ENCODE peak calls at places on chromosomes 7 and 10, in eight cellular contexts. T is heart left ventricle, A is IMR-90, X is K562, G is tibial nerve, Y is A549, C is GM12878, S is uterus. R is an unnamed sample. For H3K4me1, the result is how much of the 10 kb centered on the place peaks cover.

GRCh38 chr7:70794962-70795361 is 337.0 kb upstream of the GALNT17 start:
- DNase-seq in T (no peak), A (no peak), X (no peak), G (no peak), Y (no peak), C (no peak), S (no peak), R (no peak)

GRCh38 chr10:82319558-82319957 is 444.6 kb downstream of the NRG3 start:
- DNase-seq in T (no peak), A (no peak), X (no peak), G (no peak), Y (no peak), C (no peak), S (no peak), R (no peak)

GRCh38 chr7:45646996-45647411 is 72.8 kb downstream of the ADCY1 start:
- DNase-seq in T (no peak), A (peak), X (no peak), G (no peak), Y (no peak), C (no peak), S (no peak), R (no peak)

GRCh38 chr10:52999258-52999657 is 226.7 kb upstream of the MBL2 start:
- DNase-seq in T (no peak), A (no peak), X (no peak), G (no peak), Y (no peak), C (no peak), S (no peak), R (no peak)

GRCh38 chr7:43212921-43213320 is 100.5 kb downstream of the HECW1 start:
- DNase-seq in T (no peak), A (no peak), X (no peak), G (no peak), Y (no peak), C (no peak), S (no peak), R (no peak)

GRCh38 chr10:20911626-20912025 is 14.5 kb upstream of the NEBL start:
- DNase-seq in T (no peak), A (no peak), X (no peak), G (no peak), Y (no peak), C (no peak), S (no peak), R (no peak)

GRCh38 chr7:132450188-132450587 is 126.1 kb downstream of the PLXNA4 start:
- DNase-seq in T (no peak), A (no peak), X (no peak), G (no peak), Y (no peak), C (no peak), S (no peak), R (no peak)

GRCh38 chr7:155753446-155753965 is 58.8 kb downstream of the SHH start:
- DNase-seq in T (no peak), A (no peak), X (no peak), G (no peak), Y (no peak), C (no peak), S (no peak), R (no peak)

GRCh38 chr10:25017247-25017590 is 807 bp downstream of the THNSL1 start:
- DNase-seq in T (peak), A (peak), X (peak), G (no peak), Y (peak), C (peak), S (no peak), R (no peak)

GRCh38 chr7:24456526-24457214 is 116.6 kb upstream of the PALS2 start:
- DNase-seq in T (no peak), A (no peak), X (no peak), G (no peak), Y (no peak), C (no peak), S (no peak), R (no peak)

GRCh38 chr10:19620867-19621266 is 195.4 kb upstream of the PLXDC2 start:
- DNase-seq in T (no peak), A (peak), X (no peak), G (no peak), Y (no peak), C (no peak), S (no peak), R (no peak)

GRCh38 chr10:109887272-109887671 is 36.0 kb downstream of the XPNPEP1 start:
- DNase-seq in T (no peak), A (peak), X (no peak), G (no peak), Y (no peak), C (no peak), S (no peak), R (no peak)

GRCh38 chr10:128751284-128751683 is 625.1 kb upstream of the MKI67 start:
- DNase-seq in T (no peak), A (no peak), X (no peak), G (no peak), Y (no peak), C (no peak), S (no peak), R (no peak)

GRCh38 chr10:133393401-133394063 is 425 bp upstream of the MTG1 start:
- DNase-seq in T (no peak), A (no peak), X (no peak), G (no peak), Y (no peak), C (no peak), S (no peak), R (no peak)

GRCh38 chr10:26439436-26440090 is 1.4 kb downstream of the APBB1IP start:
- DNase-seq in T (no peak), A (no peak), X (no peak), G (no peak), Y (no peak), C (no peak), S (no peak), R (no peak)

GRCh38 chr7:158239290-158239981 is 348.2 kb downstream of the PTPRN2 start:
- DNase-seq in T (peak), A (no peak), X (peak), G (no peak), Y (no peak), C (no peak), S (no peak), R (peak)

GRCh38 chr7:43647772-43648643 is 65.1 kb downstream of the STK17A start:
- DNase-seq in T (peak), A (peak), X (no peak), G (peak), Y (peak), C (peak), S (peak), R (peak)

GRCh38 chr7:70681111-70681846 is 450.7 kb upstream of the GALNT17 start:
- DNase-seq in T (no peak), A (no peak), X (no peak), G (no peak), Y (no peak), C (no peak), S (no peak), R (no peak)

GRCh38 chr7:144728556-144728955 is 107.3 kb downstream of the TPK1 start:
- DNase-seq in T (no peak), A (no peak), X (no peak), G (no peak), Y (no peak), C (no peak), S (no peak), R (no peak)

GRCh38 chr7:73851410-73852338 is 9.3 kb upstream of the TMEM270 start:
- DNase-seq in T (no peak), A (peak), X (peak), G (no peak), Y (peak), C (peak), S (no peak), R (no peak)

GRCh38 chr10:69419096-69419760 is 2.5 kb upstream of the TACR2 start:
- DNase-seq in T (no peak), A (no peak), X (no peak), G (no peak), Y (no peak), C (no peak), S (no peak), R (peak)

GRCh38 chr10:60759181-60759580 is 19.1 kb upstream of the CDK1 start:
- DNase-seq in T (no peak), A (no peak), X (no peak), G (no peak), Y (no peak), C (no peak), S (no peak), R (no peak)

GRCh38 chr7:28685660-28686417 is 272.3 kb downstream of the TRIL start:
- DNase-seq in T (peak), A (peak), X (peak), G (peak), Y (peak), C (no peak), S (peak), R (peak)

GRCh38 chr10:17644485-17644964 is 574 bp downstream of the STAM start:
- DNase-seq in T (no peak), A (peak), X (peak), G (no peak), Y (no peak), C (no peak), S (no peak), R (no peak)

GRCh38 chr7:50335795-50336754 is 31.6 kb downstream of the IKZF1 start:
- DNase-seq in T (no peak), A (no peak), X (peak), G (no peak), Y (no peak), C (no peak), S (no peak), R (peak)

GRCh38 chr10:86366033-86366901 is at the start of gene GRID1:
- DNase-seq in T (peak), A (no peak), X (peak), G (peak), Y (no peak), C (no peak), S (peak), R (peak)

GRCh38 chr7:147941316-147941715 is 649.2 kb upstream of the C7orf33 start:
- DNase-seq in T (no peak), A (no peak), X (no peak), G (no peak), Y (no peak), C (no peak), S (no peak), R (no peak)

GRCh38 chr10:44413416-44413815 is 28.5 kb upstream of the CXCL12 start:
- DNase-seq in T (no peak), A (no peak), X (no peak), G (no peak), Y (no peak), C (no peak), S (no peak), R (no peak)

GRCh38 chr10:28054211-28054888 is 55.5 kb upstream of the ODAD2 start:
- DNase-seq in T (no peak), A (peak), X (no peak), G (no peak), Y (no peak), C (no peak), S (peak), R (no peak)

GRCh38 chr10:112532053-112532658 is 85.1 kb downstream of the VTI1A start:
- DNase-seq in T (no peak), A (peak), X (no peak), G (no peak), Y (no peak), C (peak), S (no peak), R (no peak)

GRCh38 chr7:105352018-105352612 is 36.6 kb downstream of the SRPK2 start:
- DNase-seq in T (peak), A (peak), X (no peak), G (peak), Y (no peak), C (peak), S (peak), R (peak)

GRCh38 chr10:118243907-118244306 is 98.2 kb downstream of the FAM204A start:
- DNase-seq in T (no peak), A (no peak), X (no peak), G (no peak), Y (no peak), C (no peak), S (no peak), R (no peak)

GRCh38 chr7:122849297-122849696 is 37.0 kb downstream of the CADPS2 start:
- DNase-seq in T (no peak), A (no peak), X (no peak), G (no peak), Y (no peak), C (no peak), S (no peak), R (no peak)

GRCh38 chr10:9302142-9302746 is 1247.8 kb downstream of the GATA3 start:
- DNase-seq in T (no peak), A (peak), X (peak), G (no peak), Y (peak), C (no peak), S (no peak), R (no peak)

GRCh38 chr7:151659219-151659618 is 139.5 kb upstream of the RHEB start:
- DNase-seq in T (no peak), A (no peak), X (no peak), G (no peak), Y (no peak), C (no peak), S (no peak), R (no peak)

GRCh38 chr10:124279882-124280281 is 138.8 kb downstream of the OAT start:
- DNase-seq in T (no peak), A (no peak), X (no peak), G (no peak), Y (no peak), C (no peak), S (no peak), R (peak)

DNA sequence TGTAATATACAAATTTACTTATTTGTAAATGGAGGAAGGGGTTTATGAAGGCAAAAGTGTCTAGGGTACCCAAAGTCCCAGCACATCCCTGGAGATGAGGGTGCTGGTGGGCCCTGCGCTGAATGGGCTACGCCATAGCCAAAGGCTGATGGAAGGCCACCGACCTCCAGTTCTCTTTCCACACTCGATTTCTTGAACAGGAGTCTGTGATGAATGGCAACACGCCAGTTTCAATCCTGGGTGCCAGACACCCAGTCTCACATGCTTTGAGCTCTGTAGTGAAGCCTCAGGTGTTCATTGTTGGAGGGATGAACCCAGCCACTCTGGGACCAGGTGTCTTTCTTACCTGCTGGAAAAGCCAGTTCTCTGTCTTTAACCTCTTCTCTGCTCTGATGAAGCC is 752 bp downstream of the LRMDA start:
- DNase-seq in T (no peak), A (no peak), X (no peak), G (no peak), Y (no peak), C (no peak), S (peak), R (no peak)
- H3K4me1 ChIP-seq in T (under half), A (under half), X (under half), G (under half), Y (under half), C (under half), S (under half), R (under half)

GRCh38 chr10:32147730-32148129 is 91.5 kb upstream of the KIF5B start:
- DNase-seq in T (no peak), A (no peak), X (no peak), G (no peak), Y (no peak), C (no peak), S (no peak), R (no peak)

GRCh38 chr10:32143302-32143847 is 87.2 kb upstream of the KIF5B start:
- DNase-seq in T (no peak), A (no peak), X (no peak), G (no peak), Y (no peak), C (no peak), S (no peak), R (no peak)

GRCh38 chr10:32148864-32149256 is 92.6 kb upstream of the KIF5B start:
- DNase-seq in T (no peak), A (no peak), X (no peak), G (no peak), Y (no peak), C (no peak), S (no peak), R (no peak)

GRCh38 chr10:32144817-32145688 is 88.8 kb upstream of the KIF5B start:
- DNase-seq in T (no peak), A (no peak), X (no peak), G (no peak), Y (no peak), C (no peak), S (no peak), R (no peak)

GRCh38 chr10:32146166-32146565 is 89.9 kb upstream of the KIF5B start:
- DNase-seq in T (no peak), A (no peak), X (no peak), G (no peak), Y (no peak), C (no peak), S (no peak), R (no peak)
- TF ChIP-seq POLR2A in T (no peak), A (no peak), X (no peak), G (no peak), Y (no peak), C (no peak), S (no peak), R (no peak)

DNA sequence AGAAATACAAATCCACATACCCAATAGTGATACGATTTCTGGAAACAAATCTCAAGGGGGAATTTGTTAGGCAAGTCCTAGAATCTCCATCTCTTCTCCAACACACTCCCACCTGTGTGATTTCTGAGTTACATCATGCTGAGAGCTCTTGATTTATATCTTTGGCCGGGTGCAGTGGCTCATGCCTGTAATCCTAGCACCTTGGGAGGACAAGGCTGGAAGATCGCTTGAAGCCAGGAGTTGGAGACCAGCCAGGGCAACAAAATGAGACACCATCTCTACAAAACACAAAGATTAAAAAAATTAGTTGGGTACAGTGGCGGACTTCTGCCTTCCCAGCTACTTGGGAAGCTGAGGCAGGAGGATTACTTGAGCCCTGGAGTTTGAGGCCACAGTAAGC is 1.5 kb upstream of the MTPN start:
- DNase-seq in T (no peak), A (no peak), X (no peak), G (no peak), Y (no peak), C (no peak), S (peak), R (no peak)
- H3K4me1 ChIP-seq in T (under half), A (under half), X (half or more), G (under half), Y (under half), C (under half), S (under half), R (half or more)

GRCh38 chr10:74738985-74739567 is 87.3 kb upstream of the KAT6B start:
- DNase-seq in T (no peak), A (peak), X (peak), G (no peak), Y (no peak), C (peak), S (no peak), R (no peak)
- TF ChIP-seq POLR2A in T (no peak), A (no peak), X (no peak), G (no peak), Y (no peak), C (no peak), S (no peak), R (no peak)

GRCh38 chr7:152989889-152990380 is 230.4 kb downstream of the ACTR3B start:
- DNase-seq in T (no peak), A (peak), X (no peak), G (no peak), Y (no peak), C (no peak), S (no peak), R (no peak)

GRCh38 chr7:152987673-152988072 is 228.1 kb downstream of the ACTR3B start:
- DNase-seq in T (no peak), A (peak), X (no peak), G (no peak), Y (no peak), C (no peak), S (no peak), R (no peak)

DNA sequence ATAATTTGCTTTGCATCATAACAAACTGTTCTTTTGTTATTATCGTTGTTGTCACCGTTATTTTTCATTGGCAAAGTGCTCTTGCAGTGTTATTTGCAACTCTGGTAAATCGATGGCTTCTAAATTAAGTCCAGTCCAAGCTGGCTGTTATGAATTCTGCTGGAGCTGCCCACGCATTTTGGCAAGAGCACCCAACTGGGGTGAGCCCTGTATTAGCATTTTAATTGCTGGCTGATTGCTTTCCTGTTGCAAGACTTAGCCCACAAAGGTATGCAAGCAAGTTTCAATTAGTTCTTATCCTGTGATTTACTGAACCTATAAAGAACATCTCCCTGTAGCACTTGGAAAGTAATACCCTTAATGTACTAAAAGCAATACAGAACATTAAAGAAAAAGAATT is 226.8 kb downstream of the ACTR3B start:
- DNase-seq in T (no peak), A (no peak), X (no peak), G (no peak), Y (no peak), C (no peak), S (no peak), R (no peak)
- H3K4me1 ChIP-seq in T (under half), A (under half), X (under half), G (under half), Y (under half), C (under half), S (under half), R (under half)

GRCh38 chr10:116665541-116666125 is 44.9 kb downstream of the PNLIPRP2 start:
- DNase-seq in T (no peak), A (peak), X (no peak), G (no peak), Y (no peak), C (no peak), S (peak), R (no peak)

GRCh38 chr10:116668018-116668417 is 47.3 kb downstream of the PNLIPRP2 start:
- DNase-seq in T (no peak), A (no peak), X (no peak), G (no peak), Y (no peak), C (no peak), S (no peak), R (no peak)

GRCh38 chr10:116663342-116663741 is 42.6 kb downstream of the PNLIPRP2 start:
- DNase-seq in T (no peak), A (no peak), X (no peak), G (no peak), Y (no peak), C (no peak), S (no peak), R (no peak)

GRCh38 chr10:116667484-116667883 is 46.7 kb downstream of the PNLIPRP2 start:
- DNase-seq in T (no peak), A (no peak), X (no peak), G (no peak), Y (no peak), C (no peak), S (no peak), R (no peak)

GRCh38 chr10:116664631-116665030 is 43.9 kb downstream of the PNLIPRP2 start:
- DNase-seq in T (no peak), A (no peak), X (no peak), G (no peak), Y (no peak), C (no peak), S (no peak), R (no peak)
- TF ChIP-seq POLR2A in T (no peak), A (no peak), X (no peak), G (no peak), Y (no peak), C (no peak), S (no peak), R (no peak)

R was measured in spleen.